ENCODE peak calls at places on chromosomes 12 and 14, in seven cellular contexts. C is progenitor cell of endocrine pancreas; B is activated T-cell treated with anti-CD3 and anti-CD28 coated beads, Interleukin-2, amount 50 U/mL, for 72 hours; H is stimulated activated CD8-positive, alpha-beta memory T cell treated with anti-CD3 and anti-CD28 coated beads, Interleukin-15, amount 100 ng/mL, for 4 hours; P is bronchial epithelial cell; W is left ventricle myocardium inferior; J is A172. A is an unnamed sample.

GRCh38 chr12:71152838-71153237 is 5.0 kb downstream of the TSPAN8 start:
- DNase-seq in P (peak), B (no peak), W (no peak), C (no peak), J (peak), H (no peak), A (no peak)

GRCh38 chr14:45287609-45288008 is 34.6 kb upstream of the MIS18BP1 start:
- DNase-seq in H (no peak), W (no peak), J (no peak), B (no peak), C (no peak), P (no peak), A (peak)

GRCh38 chr12:1808798-1809480 is 11.4 kb upstream of the LRTM2 start:
- DNase-seq in B (no peak), P (no peak), W (peak), J (no peak), H (no peak), C (no peak), A (no peak)

GRCh38 chr14:92880851-92881250 is 42.1 kb upstream of the CHGA start:
- DNase-seq in H (no peak), J (no peak), P (peak), B (no peak), C (no peak), W (no peak), A (peak)

GRCh38 chr12:91406920-91407341 is 224.3 kb upstream of the DCN start:
- DNase-seq in B (no peak), J (peak), P (peak), C (no peak), H (no peak), W (no peak), A (peak)

GRCh38 chr12:59149995-59150642 is 229.8 kb upstream of the LRIG3 start:
- DNase-seq in P (peak), B (no peak), H (no peak), W (no peak), C (no peak), J (peak), A (peak)

GRCh38 chr12:127767631-127768030 is 499.3 kb upstream of the TMEM132C start:
- DNase-seq in H (no peak), J (no peak), P (no peak), C (no peak), W (no peak), B (no peak), A (no peak)

GRCh38 chr12:107429006-107429698 is 256.4 kb upstream of the PWP1 start:
- DNase-seq in P (peak), J (no peak), H (no peak), C (no peak), W (no peak), B (no peak), A (no peak)

GRCh38 chr14:51356381-51356780 is 116.3 kb downstream of the TMX1 start:
- DNase-seq in W (no peak), J (no peak), B (no peak), P (no peak), C (no peak), H (no peak), A (no peak)

GRCh38 chr14:81388236-81388801 is 11.8 kb downstream of the STON2 start:
- DNase-seq in J (no peak), H (no peak), B (no peak), P (no peak), C (no peak), W (no peak), A (no peak)

GRCh38 chr12:48973992-48974673 is 2.6 kb upstream of the WNT10B start:
- DNase-seq in W (peak), P (no peak), B (peak), C (peak), J (no peak), H (no peak), A (no peak)

GRCh38 chr12:57452937-57453509 is 2.1 kb upstream of the INHBE start:
- DNase-seq in W (peak), B (peak), C (peak), J (peak), P (peak), H (no peak), A (no peak)

GRCh38 chr14:31476131-31476917 is 11.5 kb downstream of the GPR33 start:
- DNase-seq in H (no peak), J (no peak), B (no peak), W (no peak), P (no peak), C (no peak), A (no peak)

GRCh38 chr12:123937707-123938600 is 34.7 kb downstream of the CCDC92 start:
- DNase-seq in P (no peak), B (peak), H (no peak), C (no peak), W (no peak), J (no peak), A (no peak)

GRCh38 chr12:96434107-96434506 is 33.9 kb upstream of the CDK17 start:
- DNase-seq in P (peak), C (no peak), W (no peak), H (peak), B (peak), J (peak), A (no peak)